ENCODE peak calls at places on chromosomes 16 and 17, in eight cellular contexts. I is heart left ventricle, Z is epithelial cell of esophagus, F is HFF-Myc, J is fibroblast of mammary gland, C is body of pancreas, H is A549, X is testis. T is an unnamed sample.

GRCh38 chr16:48003226-48003907 is 152.4 kb downstream of the ABCC12 start:
- DNase-seq in F (no peak), X (no peak), I (no peak), C (no peak), J (peak), H (no peak), Z (peak), T (no peak)

GRCh38 chr16:64412578-64413280 is 709.1 kb downstream of the CDH11 start:
- DNase-seq in F (no peak), Z (peak), H (no peak), C (no peak), X (no peak), J (peak), I (no peak), T (no peak)

GRCh38 chr17:78883533-78884131 is 19.4 kb downstream of the CEP295NL start:
- DNase-seq in C (peak), H (peak), Z (peak), I (peak), F (peak), J (peak), X (peak), T (no peak)

GRCh38 chr17:58556833-58557250 is 42.4 kb upstream of the MTMR4 start:
- DNase-seq in F (no peak), X (no peak), I (no peak), C (no peak), Z (peak), J (no peak), H (no peak), T (no peak)

GRCh38 chr17:45296003-45296832 is 20.6 kb downstream of the MAP3K14 start:
- DNase-seq in Z (peak), I (no peak), F (no peak), H (no peak), X (no peak), J (peak), C (no peak), T (no peak)

GRCh38 chr16:30142672-30143346 is 19.8 kb upstream of the MAPK3 start:
- DNase-seq in C (no peak), Z (no peak), I (no peak), H (peak), F (no peak), J (no peak), X (no peak), T (no peak)

GRCh38 chr16:54407596-54407995 is 121.0 kb upstream of the IRX3 start:
- DNase-seq in F (peak), C (no peak), Z (peak), H (no peak), J (peak), X (no peak), I (no peak), T (no peak)

GRCh38 chr17:66441012-66441703 is 138.7 kb downstream of the PRKCA start:
- DNase-seq in Z (peak), H (no peak), F (no peak), C (no peak), I (no peak), X (no peak), J (no peak), T (no peak)

GRCh38 chr16:20897253-20897896 is 2.8 kb downstream of the DCUN1D3 start:
- DNase-seq in I (no peak), F (no peak), Z (peak), H (no peak), J (peak), X (no peak), C (no peak), T (no peak)

GRCh38 chr16:24784121-24784520 is 54.7 kb downstream of the TNRC6A start:
- DNase-seq in C (no peak), Z (no peak), X (no peak), J (no peak), H (no peak), I (no peak), F (no peak), T (no peak)

GRCh38 chr16:67445441-67445912 is 14.6 kb downstream of the HSD11B2 start:
- DNase-seq in F (no peak), J (no peak), H (no peak), C (no peak), Z (no peak), I (peak), X (no peak), T (peak)

GRCh38 chr16:76235426-76235825 is 41.8 kb upstream of the CNTNAP4 start:
- DNase-seq in C (no peak), F (no peak), H (no peak), X (peak), J (no peak), Z (no peak), I (no peak), T (no peak)

GRCh38 chr16:15055141-15056053 is 477 bp downstream of the NTAN1 start:
- DNase-seq in J (peak), Z (no peak), C (peak), X (peak), I (peak), H (peak), F (no peak), T (no peak)

GRCh38 chr16:12613131-12613991 is 190.3 kb downstream of the CPPED1 start:
- DNase-seq in X (no peak), I (no peak), Z (peak), F (no peak), H (peak), C (no peak), J (peak), T (peak)

GRCh38 chr16:56401482-56401881 is 23.9 kb downstream of the AMFR start:
- DNase-seq in J (no peak), F (no peak), Z (peak), H (peak), I (no peak), C (no peak), X (peak), T (no peak)

GRCh38 chr17:63571632-63572310 is 21.5 kb downstream of the DCAF7 start:
- DNase-seq in C (no peak), H (peak), Z (peak), I (no peak), F (peak), X (no peak), J (peak), T (no peak)

GRCh38 chr17:30376621-30377452 is 1.9 kb upstream of the CPD start:
- DNase-seq in C (peak), H (peak), X (no peak), F (peak), Z (peak), I (peak), J (peak), T (peak)

GRCh38 chr17:36824678-36825091 is 112.6 kb upstream of the LHX1 start:
- DNase-seq in Z (peak), X (no peak), H (peak), J (peak), C (no peak), I (no peak), F (peak), T (no peak)

GRCh38 chr16:67311607-67312449 is 14.7 kb downstream of the KCTD19 start:
- DNase-seq in C (peak), H (peak), Z (peak), X (no peak), F (peak), I (no peak), J (peak), T (no peak)

GRCh38 chr16:68406458-68407041 is 41.8 kb downstream of the SMPD3 start:
- DNase-seq in J (no peak), Z (peak), I (no peak), X (no peak), C (no peak), F (no peak), H (no peak), T (peak)

GRCh38 chr16:12524658-12525057 is 279.0 kb downstream of the CPPED1 start:
- DNase-seq in H (no peak), Z (no peak), C (no peak), F (no peak), J (no peak), X (no peak), I (no peak), T (no peak)

GRCh38 chr16:54061454-54061853 is 225.1 kb downstream of the IRX3 start:
- DNase-seq in Z (no peak), I (no peak), X (no peak), C (no peak), F (no peak), J (no peak), H (no peak), T (no peak)

GRCh38 chr16:82699711-82700495 is 73.1 kb downstream of the CDH13 start:
- DNase-seq in X (no peak), F (peak), Z (peak), C (peak), J (peak), I (peak), H (no peak), T (peak)

GRCh38 chr17:59652119-59652518 is 32.4 kb downstream of the CLTC start:
- DNase-seq in J (peak), C (no peak), F (no peak), Z (no peak), I (no peak), H (no peak), X (no peak), T (no peak)

GRCh38 chr17:76567634-76568432 is 17.8 kb downstream of the ST6GALNAC2 start:
- DNase-seq in C (peak), F (no peak), X (peak), H (no peak), Z (no peak), I (no peak), J (no peak), T (no peak)

GRCh38 chr17:19457830-19458271 is 46.8 kb downstream of the RNF112 start:
- DNase-seq in H (no peak), Z (no peak), J (no peak), X (no peak), I (no peak), C (no peak), F (no peak), T (no peak)

GRCh38 chr16:760498-761343 is at the start of gene MSLN:
- DNase-seq in C (no peak), X (no peak), I (peak), J (no peak), F (no peak), H (peak), Z (peak), T (no peak)

GRCh38 chr17:72588961-72589360 is 468.1 kb downstream of the SOX9 start:
- DNase-seq in Z (peak), I (no peak), C (peak), J (peak), H (peak), X (peak), F (no peak), T (no peak)

GRCh38 chr16:52578007-52578828 is 31.3 kb upstream of the TOX3 start:
- DNase-seq in C (peak), I (no peak), H (peak), Z (no peak), F (no peak), X (no peak), J (no peak), T (peak)

GRCh38 chr16:52580488-52580887 is 33.5 kb upstream of the TOX3 start:
- DNase-seq in H (no peak), X (no peak), I (no peak), J (no peak), F (no peak), C (no peak), Z (no peak), T (no peak)

GRCh38 chr16:52578829-52579193 is 31.9 kb upstream of the TOX3 start:
- DNase-seq in I (no peak), F (no peak), X (no peak), C (no peak), H (no peak), J (no peak), Z (no peak), T (no peak)

GRCh38 chr16:52584354-52584840 is 37.5 kb upstream of the TOX3 start:
- DNase-seq in J (no peak), H (no peak), F (no peak), I (no peak), X (no peak), Z (no peak), C (no peak), T (no peak)

DNA sequence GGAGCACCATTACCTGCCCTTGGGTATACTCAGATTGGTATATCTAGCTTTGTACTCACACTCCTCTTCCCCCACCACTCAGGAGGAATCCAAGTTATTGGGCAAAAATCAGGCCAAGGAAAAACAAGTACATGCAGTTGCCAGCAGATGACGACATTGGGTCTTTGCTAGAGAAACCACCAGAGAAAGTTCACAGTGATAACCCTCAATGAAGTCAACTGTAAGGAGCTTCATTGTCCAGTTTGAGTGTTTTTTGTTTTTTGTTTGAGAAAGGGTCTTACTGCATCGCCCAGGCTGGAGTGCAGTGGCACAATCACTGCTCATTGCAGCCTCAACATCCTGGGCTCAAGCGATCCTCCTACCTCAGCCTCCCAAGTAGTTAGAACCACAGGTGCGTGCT is 34.6 kb upstream of the TOX3 start:
- DNase-seq in H (peak), I (no peak), J (no peak), Z (no peak), X (no peak), C (peak), F (no peak), T (no peak)
- TF ChIP-seq CTCF in H (no peak), I (no peak), J (no peak), Z (no peak), X (no peak), C (peak), F (no peak), T (peak)

GRCh38 chr16:23695756-23696155 is 17.1 kb downstream of the PLK1 start:
- DNase-seq in X (no peak), Z (no peak), H (no peak), I (no peak), J (no peak), F (no peak), C (no peak), T (no peak)

GRCh38 chr16:23692190-23692837 is 13.6 kb downstream of the PLK1 start:
- DNase-seq in X (no peak), J (no peak), I (no peak), H (no peak), Z (no peak), C (no peak), F (no peak), T (no peak)

GRCh38 chr16:23691483-23692189 is 12.9 kb downstream of the PLK1 start:
- DNase-seq in H (peak), J (peak), C (no peak), F (no peak), I (no peak), X (no peak), Z (peak), T (no peak)

GRCh38 chr16:23690771-23691482 is 12.2 kb downstream of the PLK1 start:
- DNase-seq in I (no peak), F (no peak), C (no peak), H (no peak), Z (no peak), X (no peak), J (no peak), T (no peak)

DNA sequence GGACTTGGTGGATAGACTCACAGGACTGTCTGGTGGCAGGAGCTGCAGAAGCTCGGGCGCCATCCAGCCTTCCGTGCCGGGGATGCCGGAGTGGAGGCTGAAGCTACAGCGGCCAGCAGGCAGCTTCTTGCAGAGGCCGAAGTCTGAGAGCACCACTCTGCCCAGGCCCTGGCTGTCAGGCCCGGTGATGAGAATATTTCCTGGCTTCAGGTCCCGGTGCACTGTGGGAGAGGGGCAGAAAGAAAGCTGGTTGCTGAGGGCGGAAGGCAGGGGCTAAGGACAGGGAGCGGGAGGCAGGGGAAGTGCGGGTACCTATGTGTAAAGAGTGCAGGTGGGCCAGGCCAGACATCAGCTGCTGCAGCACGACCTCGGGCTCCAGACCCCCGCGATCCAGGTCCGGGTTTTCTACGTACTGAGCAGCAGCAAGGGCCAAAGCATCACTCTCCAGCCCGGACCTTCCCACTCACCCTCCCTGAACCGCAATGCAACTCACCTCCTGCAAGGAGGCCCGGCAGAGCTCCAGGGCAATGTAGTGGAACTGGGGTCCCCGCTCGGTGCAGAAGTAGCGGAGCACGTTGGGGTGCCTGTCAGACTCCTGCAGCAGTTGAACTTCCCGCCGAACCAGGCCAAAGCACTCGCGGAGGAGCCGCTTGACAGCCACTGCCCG is 16.2 kb downstream of the PLK1 start:
- DNase-seq in Z (no peak), X (peak), I (no peak), F (no peak), C (no peak), J (peak), H (no peak), T (no peak)
- H3K4me3 ChIP-seq in Z (no peak), X (no peak), I (no peak), F (no peak), C (no peak), J (peak), H (no peak), T (no peak)

GRCh38 chr17:18145811-18146210 is 37.3 kb downstream of the MYO15A start:
- DNase-seq in Z (no peak), F (no peak), H (no peak), C (no peak), I (no peak), X (no peak), J (no peak), T (no peak)

GRCh38 chr17:18142417-18142816 is 33.9 kb downstream of the MYO15A start:
- DNase-seq in F (no peak), H (no peak), Z (no peak), I (no peak), J (no peak), X (no peak), C (no peak), T (no peak)

GRCh38 chr17:18141210-18141803 is 32.8 kb downstream of the MYO15A start:
- DNase-seq in Z (peak), X (peak), H (peak), I (peak), C (peak), J (peak), F (peak), T (peak)

GRCh38 chr17:18144261-18144660 is 35.7 kb downstream of the MYO15A start:
- DNase-seq in F (no peak), H (no peak), C (no peak), J (no peak), Z (no peak), X (no peak), I (no peak), T (no peak)

GRCh38 chr17:18143044-18143936 is 34.7 kb downstream of the MYO15A start:
- DNase-seq in C (no peak), I (no peak), Z (peak), X (no peak), H (peak), J (peak), F (no peak), T (no peak)
- TF ChIP-seq CTCF in C (peak), I (no peak), Z (peak), X (no peak), H (peak), J (peak), F (peak), T (no peak)

DNA sequence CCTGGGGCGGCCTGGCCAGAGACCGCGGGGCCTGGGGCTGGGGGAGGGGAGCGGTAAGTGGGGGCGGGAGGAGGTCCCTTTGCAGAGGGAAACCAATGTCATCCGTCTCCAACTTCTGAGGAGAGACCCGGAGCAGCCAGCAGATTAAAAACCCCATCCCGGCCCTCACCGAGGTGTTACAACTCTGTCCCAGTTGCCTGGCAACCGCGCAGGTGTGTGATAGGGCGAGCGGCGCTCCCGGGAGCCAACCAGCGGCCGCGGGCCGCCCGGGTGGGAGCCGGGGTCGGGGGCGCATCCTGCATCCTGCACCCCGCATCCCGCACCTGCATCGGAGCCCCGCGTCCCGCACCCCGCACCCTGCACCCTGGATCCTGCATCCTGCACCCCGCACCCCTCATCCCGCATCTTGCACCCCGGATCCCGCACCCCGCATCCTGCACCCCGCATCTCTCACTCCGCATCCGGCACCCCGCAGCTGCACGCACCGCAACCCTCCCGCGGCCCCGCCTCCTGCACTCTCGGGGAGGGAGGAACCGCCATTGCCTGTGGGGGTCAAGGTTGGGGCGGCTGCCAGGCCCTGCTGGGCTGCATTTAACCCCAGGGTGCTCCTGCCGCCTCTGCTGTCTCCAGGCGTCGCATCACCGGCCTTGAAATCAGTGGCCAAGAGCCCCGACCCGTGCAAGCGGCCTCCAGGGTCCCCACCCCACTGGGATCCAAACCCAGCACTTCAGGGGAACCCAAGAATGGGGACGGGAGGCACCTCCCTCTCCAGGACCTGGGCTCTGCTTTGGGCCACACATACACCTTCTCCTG is 47.3 kb downstream of the RTN4RL1 start:
- DNase-seq in H (no peak), I (no peak), F (no peak), C (no peak), Z (no peak), J (no peak), X (peak), T (no peak)
- H3K4me3 ChIP-seq in H (no peak), I (peak), F (no peak), C (no peak), Z (no peak), J (no peak), X (no peak), T (no peak)

DNA sequence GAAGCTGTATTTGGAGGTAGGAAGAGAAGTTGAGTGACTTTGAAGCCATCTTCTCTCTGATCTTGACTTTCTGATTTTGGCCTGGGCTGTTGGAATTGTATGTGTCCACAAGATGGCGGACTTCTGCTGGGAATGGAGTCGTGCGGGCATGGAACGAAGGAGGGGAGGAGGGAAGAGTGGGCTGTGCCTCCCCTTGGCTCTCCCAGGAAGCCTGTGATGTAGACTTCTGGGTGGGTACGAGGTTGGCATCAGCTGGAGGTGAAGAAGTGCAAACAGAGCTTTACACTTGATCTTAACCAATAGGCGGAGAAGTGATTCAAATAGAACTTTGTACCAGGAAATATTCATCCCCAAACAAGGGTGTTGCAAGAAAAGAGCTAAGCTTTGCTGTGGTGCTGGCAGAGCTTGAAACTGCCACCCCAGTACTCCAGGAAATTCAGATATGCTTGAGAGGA is 7.4 kb upstream of the TMEM220 start:
- DNase-seq in X (peak), I (peak), H (peak), Z (peak), F (no peak), C (peak), J (peak), T (no peak)
- TF ChIP-seq CTCF in X (peak), I (peak), H (peak), Z (peak), F (peak), C (peak), J (peak), T (peak)

GRCh38 chr17:83100220-83100852 is 20.9 kb downstream of the METRNL start:
- DNase-seq in H (no peak), Z (no peak), F (no peak), J (no peak), C (no peak), X (peak), I (no peak), T (no peak)
- H3K4me3 ChIP-seq in H (no peak), Z (no peak), F (no peak), J (no peak), C (no peak), X (no peak), I (peak), T (no peak)

T was measured in LNCaP clone FGC.